ENCODE peak calls at places on chromosome 20, in seven cellular contexts. L is heart right ventricle, M is upper lobe of right lung, A is A549, T is cardiac muscle cell, O is kidney, I is neural progenitor cell. R is an unnamed sample.

GRCh38 chr20:1301031-1301529 is 27.9 kb downstream of the SDCBP2 start:
- DNase-seq in L (no peak), M (no peak), A (peak; percentile 31), T (peak; percentile 74), O (peak; percentile 21), I (peak; percentile 43), R (peak; percentile 57)

GRCh38 chr20:47133809-47134456 is 222.6 kb downstream of the ZMYND8 start:
- DNase-seq in L (no peak), M (no peak), A (peak; percentile 59), T (peak; percentile 91), O (no peak), I (no peak), R (no peak)

GRCh38 chr20:44742304-44743079 is 3.2 kb upstream of the KCNK15 start:
- DNase-seq in L (no peak), M (no peak), A (no peak), T (no peak), O (peak; percentile 54), I (no peak), R (no peak)

GRCh38 chr20:11799131-11799800 is 118.4 kb upstream of the BTBD3 start:
- DNase-seq in L (no peak), M (no peak), A (no peak), T (no peak), O (no peak), I (no peak), R (no peak)

GRCh38 chr20:13701486-13701885 is 62.8 kb upstream of the TASP1 start:
- DNase-seq in L (no peak), M (no peak), A (no peak), T (no peak), O (no peak), I (no peak), R (no peak)

GRCh38 chr20:41408131-41408789 is 41.6 kb upstream of the EMILIN3 start:
- DNase-seq in L (no peak), M (no peak), A (no peak), T (no peak), O (no peak), I (no peak), R (no peak)

GRCh38 chr20:58554541-58554940 is 39.3 kb upstream of the APCDD1L start:
- DNase-seq in L (no peak), M (no peak), A (no peak), T (no peak), O (no peak), I (no peak), R (no peak)

GRCh38 chr20:37385176-37385575 is 39.2 kb downstream of the SRC start:
- DNase-seq in L (no peak), M (no peak), A (no peak), T (no peak), O (peak; percentile 59), I (no peak), R (no peak)

GRCh38 chr20:37988555-37988954 is 44.7 kb downstream of the TTI1 start:
- DNase-seq in L (no peak), M (no peak), A (no peak), T (no peak), O (no peak), I (no peak), R (no peak)

GRCh38 chr20:38196592-38196991 is 31.5 kb upstream of the TGM2 start:
- DNase-seq in L (peak; percentile 77), M (peak; percentile 75), A (no peak), T (peak; percentile 97), O (peak; percentile 91), I (no peak), R (no peak)

GRCh38 chr20:46206025-46206424 is 87.9 kb downstream of the CD40 start:
- DNase-seq in L (no peak), M (peak; percentile 71), A (no peak), T (peak; percentile 69), O (peak; percentile 69), I (no peak), R (no peak)

GRCh38 chr20:22462975-22463914 is 121.1 kb downstream of the FOXA2 start:
- DNase-seq in L (no peak), M (no peak), A (peak; percentile 48), T (peak; percentile 8), O (no peak), I (peak; percentile 37), R (no peak)

GRCh38 chr20:41159547-41159946 is 22.2 kb downstream of the PLCG1 start:
- DNase-seq in L (no peak), M (no peak), A (no peak), T (no peak), O (no peak), I (no peak), R (no peak)

GRCh38 chr20:10672579-10673127 is 1.1 kb downstream of the JAG1 start:
- DNase-seq in L (peak; percentile 65), M (peak; percentile 84), A (no peak), T (peak; percentile 73), O (peak; percentile 88), I (peak; percentile 58), R (no peak)

GRCh38 chr20:37627060-37627766 is 66.6 kb upstream of the CTNNBL1 start:
- DNase-seq in L (peak; percentile 52), M (no peak), A (peak; percentile 48), T (peak; percentile 77), O (no peak), I (peak; percentile 88), R (peak; percentile 2)

GRCh38 chr20:44594730-44595129 is 12.4 kb downstream of the PKIG start:
- DNase-seq in L (peak; percentile 48), M (no peak), A (peak; percentile 65), T (peak; percentile 56), O (no peak), I (no peak), R (no peak)

GRCh38 chr20:1302578-1303541 is 26.1 kb downstream of the SDCBP2 start:
- DNase-seq in L (no peak), M (peak; percentile 55), A (no peak), T (peak; percentile 35), O (no peak), I (no peak), R (no peak)

GRCh38 chr20:62655291-62656204 is 13.2 kb downstream of the SLCO4A1 start:
- DNase-seq in L (no peak), M (no peak), A (no peak), T (no peak), O (no peak), I (no peak), R (no peak)

GRCh38 chr20:21225215-21225947 is 77.8 kb upstream of the XRN2 start:
- DNase-seq in L (no peak), M (no peak), A (no peak), T (peak; percentile 42), O (no peak), I (no peak), R (no peak)

GRCh38 chr20:48060841-48061720 is 275.8 kb upstream of the SULF2 start:
- DNase-seq in L (no peak), M (no peak), A (no peak), T (no peak), O (no peak), I (no peak), R (no peak)

GRCh38 chr20:41293269-41294037 is 24.1 kb downstream of the ZHX3 start:
- DNase-seq in L (no peak), M (no peak), A (no peak), T (peak; percentile 49), O (no peak), I (no peak), R (no peak)

GRCh38 chr20:32806356-32806755 is 13.4 kb upstream of the MAPRE1 start:
- DNase-seq in L (no peak), M (no peak), A (no peak), T (no peak), O (no peak), I (no peak), R (no peak)

GRCh38 chr20:21101453-21102251 is 4.5 kb downstream of the LINC00237 start:
- DNase-seq in L (no peak), M (peak; percentile 65), A (no peak), T (peak; percentile 9), O (peak; percentile 77), I (peak; percentile 75), R (no peak)

GRCh38 chr20:36405255-36405654 is 99.1 kb downstream of the DLGAP4 start:
- DNase-seq in L (no peak), M (no peak), A (no peak), T (peak; percentile 14), O (no peak), I (no peak), R (no peak)

DNA sequence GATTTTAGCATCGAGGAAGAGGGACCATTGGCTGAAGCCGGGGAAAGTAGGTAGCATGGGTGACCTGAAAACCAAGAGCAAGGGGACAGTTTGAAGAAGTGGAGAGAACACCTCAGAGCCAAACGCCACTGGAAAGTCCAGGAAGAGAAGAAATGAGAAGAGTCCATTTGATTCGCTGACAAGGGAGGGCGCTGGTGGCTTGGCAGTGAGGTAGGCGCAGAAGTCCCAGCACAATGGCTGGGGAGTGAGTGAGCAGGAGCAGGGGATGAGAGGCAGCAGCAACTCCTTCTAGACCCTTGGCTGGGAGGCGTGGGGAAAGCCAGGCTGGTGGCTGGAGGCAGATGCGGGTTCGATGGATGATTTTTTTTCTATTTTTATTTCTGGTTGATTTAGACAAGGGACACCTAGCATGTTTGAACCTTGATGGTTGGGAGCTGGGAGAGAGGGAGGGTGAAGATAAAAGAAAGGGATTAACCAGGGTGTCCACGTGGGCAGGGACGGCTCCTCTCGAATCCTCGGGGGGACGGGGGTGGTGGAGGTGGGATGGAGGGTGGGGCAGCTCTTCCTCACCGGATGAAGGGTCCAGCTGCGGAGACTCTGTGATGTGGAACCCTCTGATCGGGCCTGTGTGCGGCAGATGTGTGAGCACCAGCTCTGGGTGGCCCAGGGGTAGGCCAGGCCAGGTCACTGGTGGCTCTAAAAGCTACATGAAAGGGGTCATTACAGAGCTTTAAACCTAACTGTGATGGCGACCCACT is 164.2 kb downstream of the NFATC2 start:
- DNase-seq in L (no peak), M (peak; percentile 48), A (peak; percentile 43), T (no peak), O (no peak), I (peak; percentile 63), R (no peak)
- TF ChIP-seq CTCF in L (no peak), M (no peak), A (no peak), T (no peak), O (no peak), I (peak; percentile 56), R (no peak)

GRCh38 chr20:59738851-59739250 is 134.5 kb downstream of the PHACTR3 start:
- DNase-seq in L (no peak), M (no peak), A (no peak), T (no peak), O (no peak), I (no peak), R (no peak)
- H3K9me3 ChIP-seq in L (no peaks in the 10 kb centered on the region), M (no peaks in the 10 kb centered on the region), A (no peaks in the 10 kb centered on the region), T (no peaks in the 10 kb centered on the region), O (no peaks in the 10 kb centered on the region), I (no peaks in the 10 kb centered on the region), R (no peaks in the 10 kb centered on the region)

DNA sequence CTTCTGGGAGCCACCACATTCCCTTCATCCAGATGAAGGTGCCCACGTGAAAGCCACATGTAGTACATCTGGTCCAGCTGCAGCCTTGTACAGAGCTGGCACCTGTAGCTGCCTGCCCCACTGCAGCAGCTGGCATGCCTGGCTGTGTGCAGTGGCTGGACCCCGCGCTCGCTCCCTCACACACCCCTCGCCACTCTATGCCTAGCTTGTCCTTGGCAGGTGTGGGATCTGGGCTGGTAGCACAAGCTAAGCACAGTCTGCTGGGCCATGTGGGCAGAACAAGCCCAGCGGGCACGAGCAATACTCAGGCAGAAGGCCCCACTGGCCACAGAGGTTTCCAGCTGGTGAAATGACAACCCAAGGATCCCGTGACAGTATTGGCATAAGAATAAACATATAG is 199.4 kb upstream of the PRND start:
- DNase-seq in L (no peak), M (no peak), A (no peak), T (no peak), O (peak; percentile 41), I (no peak), R (no peak)
- H3K27ac ChIP-seq in L (no peak overlapping the region), M (no peak overlapping the region), A (no peak overlapping the region), T (no peak overlapping the region), O (no peak overlapping the region), I (no peak overlapping the region), R (no peak overlapping the region)

GRCh38 chr20:63707558-63708300 is at the start of the genes ARFRP1 and ZGPAT:
- DNase-seq in L (peak; percentile 93), M (peak; percentile 96), A (peak; percentile 87), T (peak; percentile 88), O (peak; percentile 97), I (peak; percentile 95), R (peak; percentile 91)
- TF ChIP-seq CTCF in L (peak; percentile 7), M (no peak), A (no peak), T (no peak), O (no peak), I (no peak), R (no peak)

R was measured in CD4-positive, alpha-beta T cell.